ENCODE peak calls at places on chromosomes 13 and 19, in eight cellular contexts. Y is Peyer's patch; O is D341Med; M is T-cell; K is thyroid gland; I is Karpas-422; H is NCI-H146; E is stimulated activated effector memory CD8-positive, alpha-beta T cell treated with anti-CD3 and anti-CD28 coated beads, Interleukin-12 subunit alpha, Interleukin-12 subunit beta, amount 100 ng/mL, for 72 hours. X is an unnamed sample.

GRCh38 chr13:20499986-20500385 is 25.7 kb downstream of the CRYL1 start:
- DNase-seq in H (no peak), E (no peak), I (no peak), O (no peak), M (no peak), K (no peak), Y (no peak), X (no peak)

GRCh38 chr13:99356216-99357089 is 49.3 kb upstream of the GPR183 start:
- DNase-seq in Y (peak), M (peak), I (no peak), O (no peak), K (no peak), E (no peak), H (no peak), X (no peak)

GRCh38 chr19:51094696-51095279 is 12.1 kb upstream of the KLK14 start:
- DNase-seq in E (no peak), O (peak), I (peak), Y (no peak), M (no peak), H (peak), K (peak), X (no peak)

GRCh38 chr13:41520699-41521630 is 63.6 kb downstream of the RGCC start:
- DNase-seq in M (no peak), I (peak), H (no peak), O (no peak), E (no peak), Y (no peak), K (no peak), X (no peak)

GRCh38 chr19:2550431-2551171 is 74.7 kb downstream of the GADD45B start:
- DNase-seq in E (no peak), M (no peak), Y (peak), I (no peak), K (no peak), O (peak), H (no peak), X (peak)

GRCh38 chr19:31525610-31526147 is 176.4 kb upstream of the TSHZ3 start:
- DNase-seq in E (no peak), Y (no peak), I (no peak), M (no peak), H (no peak), K (no peak), O (no peak), X (no peak)

GRCh38 chr19:28171983-28172382 is 1041.0 kb downstream of the UQCRFS1 start:
- DNase-seq in O (no peak), M (no peak), I (no peak), Y (no peak), H (no peak), E (no peak), K (no peak), X (no peak)

GRCh38 chr19:14494910-14495677 is 833 bp downstream of the GIPC1 start:
- DNase-seq in I (no peak), O (no peak), H (peak), E (no peak), K (no peak), Y (no peak), M (no peak), X (no peak)

GRCh38 chr19:47390533-47391488 is 28.5 kb downstream of the MEIS3 start:
- DNase-seq in H (no peak), O (no peak), E (no peak), Y (no peak), M (no peak), K (no peak), I (no peak), X (no peak)

X was measured in sciatic nerve.